ENCODE peak calls at places on chromosome X, in five cellular contexts. T is nephron progenitor cell, P is GM13977, A is brain microvascular endothelial cell, N is upper lobe of left lung. W is an unnamed sample.

GRCh38 chrX:66110112-66110511 is 53.9 kb upstream of the HEPH start:
- DNase-seq in T (no peak), P (peak), A (no peak), N (no peak), W (no peak)

GRCh38 chrX:124194903-124195302 is 137.6 kb upstream of the TEX13D start:
- DNase-seq in T (no peak), P (no peak), A (no peak), N (no peak), W (no peak)

GRCh38 chrX:150990910-150991309 is 7.8 kb downstream of the HMGB3 start:
- DNase-seq in T (no peak), P (no peak), A (no peak), N (no peak), W (no peak)

GRCh38 chrX:149527705-149528104 is 13.1 kb upstream of the EOLA1 start:
- DNase-seq in T (no peak), P (no peak), A (peak), N (no peak), W (no peak)

GRCh38 chrX:72121381-72121780 is 10.3 kb downstream of the RTL5 start:
- DNase-seq in T (no peak), P (no peak), A (peak), N (peak), W (no peak)

GRCh38 chrX:131703646-131704045 is 159.8 kb downstream of the OR13H1 start:
- DNase-seq in T (no peak), P (no peak), A (no peak), N (no peak), W (no peak)

GRCh38 chrX:153688900-153689590 is 1.3 kb downstream of the SLC6A8 start:
- DNase-seq in T (no peak), P (no peak), A (no peak), N (no peak), W (no peak)

GRCh38 chrX:72312311-72312940 is 6.7 kb upstream of the CITED1 start:
- DNase-seq in T (no peak), P (no peak), A (no peak), N (no peak), W (no peak)

GRCh38 chrX:44828008-44828605 is 15.7 kb upstream of the DUSP21 start:
- DNase-seq in T (no peak), P (no peak), A (peak), N (no peak), W (no peak)

GRCh38 chrX:8845060-8845459 is 43.9 kb upstream of the FAM9A start:
- DNase-seq in T (no peak), P (no peak), A (peak), N (no peak), W (no peak)

DNA sequence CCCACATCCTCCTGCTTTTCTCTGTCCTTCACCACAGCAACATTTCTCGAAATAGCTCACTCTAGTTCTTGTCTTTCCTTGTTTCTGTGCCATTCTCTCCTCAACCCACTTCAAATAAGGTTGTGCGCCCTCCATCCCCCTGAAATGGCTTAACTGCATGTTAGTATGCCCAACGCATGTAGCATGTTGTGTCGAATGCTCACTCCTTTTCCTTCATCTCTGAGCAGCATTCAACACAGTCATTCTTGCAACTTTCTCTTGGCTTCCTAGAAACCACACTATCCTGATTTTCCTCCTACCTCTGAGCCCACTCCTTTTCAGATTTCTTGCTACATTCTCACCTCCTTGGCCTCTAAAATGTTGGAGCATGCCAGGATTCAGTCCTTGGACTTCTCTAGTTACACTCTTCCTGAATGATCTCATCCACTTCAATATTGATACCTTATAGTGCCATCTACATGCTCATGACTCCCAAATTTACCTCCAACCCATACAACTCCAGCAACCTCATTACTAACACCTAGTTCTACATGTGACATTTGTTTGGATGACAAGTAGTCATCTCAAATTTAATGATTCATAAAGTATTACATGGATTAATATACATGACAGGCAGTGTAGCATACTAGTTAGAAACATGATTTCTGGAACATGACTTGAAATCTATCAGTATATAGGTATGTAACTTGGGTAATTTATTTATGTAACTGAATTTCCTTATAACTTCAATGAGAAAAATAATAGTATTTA is 22.3 kb downstream of the RBMX start:
- DNase-seq in T (no peak), P (no peak), A (no peak), N (no peak), W (no peak)
- TF ChIP-seq CTCF in T (no peak), P (no peak), A (no peak), N (no peak), W (no peak)

GRCh38 chrX:135454816-135455215 is 33.1 kb downstream of the SMIM10L2A start:
- DNase-seq in T (no peak), P (no peak), A (no peak), N (no peak), W (no peak)
- TF ChIP-seq CTCF in T (no peak), P (no peak), A (no peak), N (no peak), W (no peak)

DNA sequence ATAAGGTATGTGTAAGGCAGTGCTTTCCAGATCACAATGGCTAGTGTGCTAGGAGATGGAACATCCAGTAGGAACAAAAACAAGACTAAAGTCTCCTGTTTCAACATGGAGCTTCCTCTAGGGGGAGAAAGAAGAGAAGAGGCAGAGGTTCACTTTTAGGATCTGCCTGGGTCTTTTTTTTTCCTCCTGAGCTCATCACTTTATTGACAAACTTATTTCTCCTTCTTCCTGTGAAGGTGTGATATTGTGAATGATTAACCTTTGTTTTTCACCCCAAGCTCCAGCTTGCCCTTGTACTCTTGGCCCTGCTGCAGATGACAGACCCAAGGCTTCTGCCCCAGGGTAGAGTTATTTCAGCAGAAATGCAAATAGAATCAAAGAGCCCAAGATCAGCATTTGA is 13.5 kb downstream of the PAGE4 start:
- DNase-seq in T (no peak), P (no peak), A (no peak), N (no peak), W (no peak)
- TF ChIP-seq CTCF in T (no peak), P (no peak), A (no peak), N (no peak), W (no peak)

GRCh38 chrX:23754664-23755063 is 11.6 kb upstream of the ACOT9 start:
- DNase-seq in T (no peak), P (no peak), A (no peak), N (no peak), W (no peak)

GRCh38 chrX:23752740-23753435 is 9.8 kb upstream of the ACOT9 start:
- DNase-seq in T (no peak), P (no peak), A (peak), N (no peak), W (no peak)

DNA sequence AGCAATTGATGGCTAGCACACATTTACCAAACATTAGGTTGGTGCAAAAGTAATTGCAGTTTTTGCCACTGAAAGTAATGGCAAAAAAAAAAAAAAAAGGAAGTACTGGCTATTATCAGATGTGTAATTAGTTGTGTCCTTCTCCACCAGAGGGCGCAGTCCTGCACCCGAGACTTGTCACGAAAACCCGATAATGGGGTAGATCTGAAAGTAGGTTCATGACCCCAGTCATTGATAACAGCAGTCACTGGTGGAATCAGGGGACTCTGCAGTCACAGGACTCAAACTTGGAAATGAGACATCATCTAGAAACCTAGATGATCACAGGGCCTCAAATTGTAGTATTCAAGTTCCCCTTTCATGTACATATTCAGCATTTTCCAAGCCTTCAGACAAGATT is 13.1 kb upstream of the ACOT9 start:
- DNase-seq in T (peak), P (peak), A (peak), N (peak), W (peak)
- TF ChIP-seq CTCF in T (peak), P (peak), A (peak), N (peak), W (peak)

DNA sequence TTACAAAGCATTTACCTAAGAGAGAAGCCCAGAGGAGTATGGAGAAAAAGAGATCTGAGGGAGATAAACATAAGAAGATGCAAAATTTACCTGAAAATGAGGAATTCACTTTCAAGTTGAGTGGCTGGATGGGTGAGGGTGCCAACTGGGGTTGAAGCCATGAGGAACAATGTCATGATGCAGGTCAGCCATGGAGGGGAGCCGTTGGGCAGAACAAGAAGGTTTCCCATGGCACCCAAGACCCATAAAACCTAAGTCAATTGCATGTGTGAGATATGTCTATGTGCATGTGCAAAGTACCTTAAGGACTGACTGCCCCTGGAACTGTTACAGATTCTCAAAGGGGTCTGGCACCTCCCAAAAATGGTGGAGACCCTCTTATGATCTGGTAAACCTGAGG is 46.6 kb upstream of the PRRG1 start:
- DNase-seq in T (no peak), P (no peak), A (peak), N (no peak), W (no peak)
- TF ChIP-seq CTCF in T (no peak), P (no peak), A (peak), N (peak), W (no peak)

DNA sequence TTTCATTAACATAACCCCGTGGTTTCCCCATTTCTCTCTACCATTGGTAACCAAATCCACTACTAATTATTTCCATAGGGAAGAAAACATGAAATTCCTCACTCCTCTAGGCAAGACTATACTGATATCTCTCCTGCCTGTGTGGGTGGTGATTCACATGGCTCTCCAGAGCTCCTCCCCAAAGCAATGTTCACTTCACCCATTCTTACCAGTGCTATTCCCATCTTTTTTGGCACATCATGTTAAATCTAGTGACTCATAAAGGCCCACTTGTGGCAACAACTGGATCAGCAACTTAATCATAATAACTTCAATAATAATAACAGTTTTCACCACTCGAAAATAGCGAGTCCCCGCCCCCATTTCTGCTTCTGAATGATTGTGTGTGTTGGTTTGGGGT is 6.1 kb upstream of the HCCS start:
- DNase-seq in T (no peak), P (no peak), A (peak), N (no peak), W (no peak)
- TF ChIP-seq CTCF in T (no peak), P (no peak), A (peak), N (no peak), W (no peak)

W was measured in activated B cell treated with CpG ODN at 0.5 μM for 24 hours.